ENCODE peak calls at places on chromosomes 12 and 14, in six cellular contexts. U is psoas muscle, D is Right ventricle myocardium inferior, K is ELR, W is T follicular helper cell, I is fibroblast of lung. M is an unnamed sample.

GRCh38 chr14:29348504-29348903 is 579.1 kb downstream of the PRKD1 start:
- DNase-seq in U (no peak), D (no peak), K (peak), W (no peak), I (peak), M (peak)

GRCh38 chr12:3202734-3203446 is 125.7 kb downstream of the TSPAN9 start:
- DNase-seq in U (peak), D (no peak), K (peak), W (peak), I (peak), M (no peak)

GRCh38 chr12:24899503-24900098 is 49.3 kb downstream of the BCAT1 start:
- DNase-seq in U (no peak), D (no peak), K (no peak), W (no peak), I (no peak), M (no peak)

GRCh38 chr14:23349156-23349845 is 3.4 kb downstream of the SLC22A17 start:
- DNase-seq in U (no peak), D (no peak), K (no peak), W (no peak), I (no peak), M (no peak)

GRCh38 chr12:2027379-2027778 is 23.1 kb upstream of the DCP1B start:
- DNase-seq in U (no peak), D (no peak), K (no peak), W (no peak), I (no peak), M (peak)

GRCh38 chr14:75979641-75980422 is 2.0 kb downstream of the TGFB3 start:
- DNase-seq in U (peak), D (no peak), K (no peak), W (no peak), I (no peak), M (no peak)

GRCh38 chr14:68548194-68549056 is 244.4 kb downstream of the ZFP36L1 start:
- DNase-seq in U (peak), D (peak), K (peak), W (no peak), I (peak), M (peak)

GRCh38 chr12:20629414-20630156 is 65.5 kb upstream of the SLCO1C1 start:
- DNase-seq in U (peak), D (no peak), K (no peak), W (no peak), I (peak), M (peak)

GRCh38 chr14:82067221-82067620 is 533.6 kb upstream of the SEL1L start:
- DNase-seq in U (no peak), D (no peak), K (no peak), W (no peak), I (no peak), M (no peak)

GRCh38 chr12:80218925-80219714 is 119.8 kb downstream of the OTOGL start:
- DNase-seq in U (no peak), D (no peak), K (no peak), W (no peak), I (peak), M (no peak)

GRCh38 chr14:77838756-77839565 is 39.1 kb downstream of the ADCK1 start:
- DNase-seq in U (no peak), D (no peak), K (no peak), W (no peak), I (no peak), M (no peak)

GRCh38 chr14:54769955-54770863 is 132.4 kb downstream of the GCH1 start:
- DNase-seq in U (no peak), D (no peak), K (no peak), W (no peak), I (no peak), M (no peak)

GRCh38 chr12:131132118-131132892 is 178.6 kb downstream of the ADGRD1 start:
- DNase-seq in U (peak), D (no peak), K (peak), W (peak), I (peak), M (no peak)

GRCh38 chr14:28676481-28676880 is 90.1 kb upstream of the FOXG1 start:
- DNase-seq in U (no peak), D (no peak), K (peak), W (no peak), I (peak), M (peak)

GRCh38 chr14:103460415-103460814 is 62.2 kb downstream of the CKB start:
- DNase-seq in U (no peak), D (no peak), K (no peak), W (no peak), I (no peak), M (no peak)

GRCh38 chr12:106074706-106075392 is 63.9 kb downstream of the NUAK1 start:
- DNase-seq in U (no peak), D (no peak), K (no peak), W (no peak), I (peak), M (peak)

GRCh38 chr12:52259850-52260249 is 14.6 kb upstream of the KRT86 start:
- DNase-seq in U (no peak), D (no peak), K (peak), W (no peak), I (peak), M (no peak)

GRCh38 chr12:123900898-123901376 is 71.7 kb downstream of the CCDC92 start:
- DNase-seq in U (no peak), D (no peak), K (no peak), W (no peak), I (no peak), M (peak)

GRCh38 chr14:33323979-33324378 is 385.3 kb downstream of the NPAS3 start:
- DNase-seq in U (no peak), D (no peak), K (no peak), W (no peak), I (no peak), M (no peak)

GRCh38 chr12:94970560-94970959 is 32.9 kb downstream of the NDUFA12 start:
- DNase-seq in U (no peak), D (no peak), K (no peak), W (no peak), I (no peak), M (no peak)

GRCh38 chr12:85489194-85489593 is 209.2 kb downstream of the ALX1 start:
- DNase-seq in U (no peak), D (no peak), K (no peak), W (no peak), I (no peak), M (no peak)

GRCh38 chr14:38261620-38262019 is 5.7 kb upstream of the CLEC14A start:
- DNase-seq in U (no peak), D (no peak), K (no peak), W (no peak), I (peak), M (no peak)

GRCh38 chr12:93521225-93521854 is 51.1 kb upstream of the SOCS2 start:
- DNase-seq in U (no peak), D (no peak), K (no peak), W (no peak), I (peak), M (peak)

GRCh38 chr14:57979376-57980048 is 113.6 kb upstream of the SLC35F4 start:
- DNase-seq in U (no peak), D (no peak), K (no peak), W (no peak), I (no peak), M (no peak)

GRCh38 chr12:98439471-98440164 is 75.8 kb upstream of the TMPO start:
- DNase-seq in U (no peak), D (no peak), K (no peak), W (no peak), I (no peak), M (peak)

GRCh38 chr14:99698642-99699041 is 14.5 kb downstream of the CYP46A1 start:
- DNase-seq in U (no peak), D (no peak), K (no peak), W (no peak), I (no peak), M (no peak)

GRCh38 chr12:46206471-46206870 is 62.4 kb downstream of the SLC38A1 start:
- DNase-seq in U (no peak), D (no peak), K (no peak), W (no peak), I (no peak), M (no peak)

GRCh38 chr12:106025129-106025528 is 113.6 kb downstream of the NUAK1 start:
- DNase-seq in U (no peak), D (no peak), K (no peak), W (no peak), I (no peak), M (no peak)

GRCh38 chr14:94380225-94381148 is 7.9 kb downstream of the SERPINA1 start:
- DNase-seq in U (no peak), D (no peak), K (no peak), W (no peak), I (no peak), M (no peak)

GRCh38 chr14:91145396-91146160 is 31.7 kb downstream of the DGLUCY start:
- DNase-seq in U (no peak), D (no peak), K (no peak), W (no peak), I (no peak), M (no peak)

GRCh38 chr12:66405395-66405794 is 103.1 kb downstream of the HELB start:
- DNase-seq in U (no peak), D (no peak), K (peak), W (no peak), I (peak), M (peak)

GRCh38 chr14:89212386-89213235 is 204.4 kb downstream of the FOXN3 start:
- DNase-seq in U (no peak), D (no peak), K (no peak), W (no peak), I (no peak), M (no peak)

GRCh38 chr12:101086490-101086889 is 123.5 kb downstream of the SLC5A8 start:
- DNase-seq in U (no peak), D (no peak), K (peak), W (no peak), I (no peak), M (peak)

GRCh38 chr14:23570806-23571483 is 3.4 kb upstream of the AP1G2 start:
- DNase-seq in U (no peak), D (no peak), K (no peak), W (no peak), I (no peak), M (no peak)

GRCh38 chr12:14193623-14194022 is 171.9 kb upstream of the ATF7IP start:
- DNase-seq in U (no peak), D (no peak), K (no peak), W (no peak), I (no peak), M (no peak)

GRCh38 chr14:28778718-28779117 is 12.1 kb downstream of the FOXG1 start:
- DNase-seq in U (no peak), D (no peak), K (no peak), W (no peak), I (no peak), M (no peak)

GRCh38 chr12:75825686-75826085 is 205.9 kb downstream of the PHLDA1 start:
- DNase-seq in U (no peak), D (no peak), K (peak), W (no peak), I (peak), M (peak)

GRCh38 chr14:101224356-101225115 is 321.0 kb upstream of the RTL1 start:
- DNase-seq in U (no peak), D (no peak), K (no peak), W (no peak), I (no peak), M (no peak)

M was measured in astrocyte.